ENCODE peak calls at places on chromosomes 13 and 19, in seven cellular contexts. P is cardiac muscle cell; Y is stimulated activated CD4-positive, alpha-beta T cell treated with anti-CD3 and anti-CD28 coated beads, Interleukin-1b, Interleukin-23, amount 100 ng/mL, for 1 hour; J is psoas muscle; K is activated T-cell treated with anti-CD3 and anti-CD28 coated beads for 1 hour; A is iris pigment epithelial cell; R is activated CD4-positive, CD25-positive, alpha-beta regulatory T cell treated with anti-CD3 and anti-CD28 coated beads, Interleukin-2, amount 50 U/mL, for 16 hours. O is an unnamed sample.

GRCh38 chr13:28489536-28489935 is 5.4 kb downstream of the FLT1 start:
- DNase-seq in P (peak; percentile 59), Y (no peak), J (no peak), K (no peak), A (peak; percentile 86), R (no peak), O (peak; percentile 72)

GRCh38 chr13:113907637-113908617 is 44.1 kb upstream of the GAS6 start:
- DNase-seq in P (peak; percentile 69), Y (no peak), J (no peak), K (no peak), A (peak; percentile 35), R (no peak), O (peak; percentile 45)

GRCh38 chr19:16281743-16282142 is 42.9 kb upstream of the KLF2 start:
- DNase-seq in P (no peak), Y (no peak), J (no peak), K (no peak), A (no peak), R (no peak), O (no peak)

GRCh38 chr19:16033136-16033530 is 43.2 kb upstream of the TPM4 start:
- DNase-seq in P (no peak), Y (no peak), J (no peak), K (no peak), A (no peak), R (no peak), O (no peak)

GRCh38 chr19:33398361-33399060 is 25.0 kb downstream of the CEBPG start:
- DNase-seq in P (no peak), Y (no peak), J (no peak), K (no peak), A (no peak), R (no peak), O (no peak)

GRCh38 chr13:48160879-48161278 is 66.0 kb upstream of the MED4 start:
- DNase-seq in P (peak; percentile 21), Y (no peak), J (peak; percentile 66), K (no peak), A (peak; percentile 29), R (no peak), O (peak; percentile 20)

GRCh38 chr13:113158946-113159345 is 498 bp downstream of the PROZ start:
- DNase-seq in P (no peak), Y (no peak), J (no peak), K (no peak), A (no peak), R (no peak), O (no peak)

GRCh38 chr13:51637852-51638496 is 53.7 kb downstream of the WDFY2 start:
- DNase-seq in P (no peak), Y (no peak), J (no peak), K (no peak), A (no peak), R (no peak), O (no peak)

GRCh38 chr19:39613597-39613996 is 11.3 kb downstream of the LGALS13 start:
- DNase-seq in P (no peak), Y (no peak), J (no peak), K (no peak), A (no peak), R (no peak), O (no peak)

GRCh38 chr13:112807653-112808376 is 118.0 kb downstream of the ATP11A start:
- DNase-seq in P (no peak), Y (no peak), J (no peak), K (no peak), A (no peak), R (no peak), O (no peak)

GRCh38 chr13:87331178-87331577 is 340.0 kb upstream of the SLITRK5 start:
- DNase-seq in P (no peak), Y (no peak), J (no peak), K (no peak), A (peak; percentile 5), R (no peak), O (peak; percentile 23)

GRCh38 chr19:47456721-47457478 is 14.8 kb downstream of the SLC8A2 start:
- DNase-seq in P (no peak), Y (no peak), J (peak; percentile 46), K (no peak), A (no peak), R (no peak), O (no peak)

GRCh38 chr19:8462601-8463000 is 17.8 kb downstream of the HNRNPM start:
- DNase-seq in P (no peak), Y (no peak), J (no peak), K (no peak), A (no peak), R (no peak), O (no peak)

GRCh38 chr19:3712663-3713531 is 4.7 kb downstream of the TJP3 start:
- DNase-seq in P (no peak), Y (no peak), J (no peak), K (no peak), A (no peak), R (no peak), O (no peak)